ENCODE peak calls at places on chromosomes 13 and 19, in seven cellular contexts. G is SK-N-SH, M is HepG2, C is H1, F is GM12878, I is HCT116, U is K562. Q is an unnamed sample.

GRCh38 chr13:57630661-57631606 is 610 bp upstream of the PCDH17 start:
- DNase-seq in G (peak), M (no peak), C (no peak), F (no peak), I (no peak), U (no peak), Q (peak)

GRCh38 chr19:35720648-35721047 is 2.8 kb downstream of the KMT2B start:
- DNase-seq in G (no peak), M (no peak), C (no peak), F (no peak), I (no peak), U (no peak), Q (no peak)

GRCh38 chr13:65292488-65292901 is 1937.6 kb downstream of the PCDH9 start:
- DNase-seq in G (peak), M (no peak), C (peak), F (no peak), I (no peak), U (no peak), Q (no peak)

GRCh38 chr13:113949546-113949945 is 24.3 kb downstream of the C13orf46 start:
- DNase-seq in G (no peak), M (no peak), C (no peak), F (no peak), I (no peak), U (no peak), Q (no peak)

GRCh38 chr13:97434417-97435296 is 688 bp downstream of the RAP2A start:
- DNase-seq in G (peak), M (no peak), C (no peak), F (no peak), I (no peak), U (peak), Q (no peak)

GRCh38 chr13:25037057-25037813 is 58.7 kb upstream of the PABPC3 start:
- DNase-seq in G (peak), M (peak), C (no peak), F (no peak), I (peak), U (peak), Q (peak)

GRCh38 chr19:7598180-7598579 is 2.5 kb downstream of the CAMSAP3 start:
- DNase-seq in G (no peak), M (no peak), C (no peak), F (no peak), I (no peak), U (no peak), Q (no peak)

GRCh38 chr19:9854282-9854846 is 19.2 kb downstream of the PIN1 start:
- DNase-seq in G (no peak), M (no peak), C (no peak), F (no peak), I (no peak), U (no peak), Q (no peak)

GRCh38 chr19:17292301-17293074 is 10.7 kb downstream of the ABHD8 start:
- DNase-seq in G (peak), M (peak), C (peak), F (peak), I (peak), U (peak), Q (peak)

GRCh38 chr13:101626925-101627555 is 174.6 kb downstream of the ITGBL1 start:
- DNase-seq in G (no peak), M (no peak), C (no peak), F (peak), I (no peak), U (no peak), Q (no peak)

GRCh38 chr19:5624154-5624663 is 1.3 kb downstream of the SAFB start:
- DNase-seq in G (peak), M (no peak), C (no peak), F (no peak), I (no peak), U (peak), Q (peak)

GRCh38 chr13:104594801-104595200 is 1528.6 kb upstream of the SLC10A2 start:
- DNase-seq in G (no peak), M (no peak), C (no peak), F (no peak), I (no peak), U (no peak), Q (no peak)

GRCh38 chr19:9018163-9018875 is 8.1 kb upstream of the MUC16 start:
- DNase-seq in G (no peak), M (no peak), C (no peak), F (no peak), I (peak), U (no peak), Q (no peak)

GRCh38 chr13:75938811-75939525 is 302.8 kb downstream of the LMO7 start:
- DNase-seq in G (no peak), M (no peak), C (no peak), F (no peak), I (no peak), U (no peak), Q (no peak)

GRCh38 chr19:18507021-18507726 is 14.7 kb downstream of the ELL start:
- DNase-seq in G (peak), M (no peak), C (no peak), F (no peak), I (no peak), U (no peak), Q (no peak)

GRCh38 chr19:49954092-49954825 is 6.7 kb downstream of the SIGLEC11 start:
- DNase-seq in G (no peak), M (peak), C (no peak), F (no peak), I (no peak), U (peak), Q (no peak)

GRCh38 chr19:49570997-49571676 is 9.2 kb downstream of the NOSIP start:
- DNase-seq in G (no peak), M (peak), C (no peak), F (no peak), I (no peak), U (peak), Q (peak)

GRCh38 chr13:30331331-30331771 is 24.0 kb upstream of the KATNAL1 start:
- DNase-seq in G (no peak), M (no peak), C (no peak), F (no peak), I (no peak), U (no peak), Q (no peak)

GRCh38 chr13:81888855-81889254 is 1547.9 kb upstream of the SPRY2 start:
- DNase-seq in G (no peak), M (no peak), C (no peak), F (no peak), I (no peak), U (no peak), Q (no peak)

GRCh38 chr19:15404780-15405211 is 14.0 kb downstream of the AKAP8L start:
- DNase-seq in G (no peak), M (no peak), C (no peak), F (no peak), I (no peak), U (no peak), Q (no peak)

GRCh38 chr19:858868-859843 is at the start of gene CFD:
- DNase-seq in G (peak), M (no peak), C (no peak), F (no peak), I (no peak), U (peak), Q (no peak)

GRCh38 chr13:98279473-98280175 is 102.6 kb upstream of the RNF113B start:
- DNase-seq in G (peak), M (no peak), C (no peak), F (peak), I (no peak), U (no peak), Q (no peak)

GRCh38 chr13:44155422-44156293 is 218.0 kb upstream of the SERP2 start:
- DNase-seq in G (no peak), M (no peak), C (no peak), F (no peak), I (no peak), U (no peak), Q (no peak)

GRCh38 chr19:35847911-35848310 is 4.4 kb downstream of the NPHS1 start:
- DNase-seq in G (no peak), M (no peak), C (no peak), F (no peak), I (no peak), U (no peak), Q (no peak)

GRCh38 chr19:48718711-48719231 is 754 bp downstream of the MAMSTR start:
- DNase-seq in G (no peak), M (peak), C (no peak), F (no peak), I (no peak), U (no peak), Q (no peak)

GRCh38 chr19:21677696-21678418 is 89.5 kb downstream of the ZNF100 start:
- DNase-seq in G (no peak), M (no peak), C (no peak), F (no peak), I (no peak), U (no peak), Q (no peak)

GRCh38 chr13:102236341-102236740 is 165.5 kb downstream of the FGF14 start:
- DNase-seq in G (no peak), M (peak), C (no peak), F (no peak), I (no peak), U (no peak), Q (no peak)

GRCh38 chr19:57068921-57069697 is 50.7 kb upstream of the USP29 start:
- DNase-seq in G (peak), M (peak), C (no peak), F (no peak), I (no peak), U (peak), Q (peak)

GRCh38 chr13:84400711-84401110 is 518.4 kb upstream of the SLITRK1 start:
- DNase-seq in G (no peak), M (no peak), C (no peak), F (no peak), I (no peak), U (no peak), Q (no peak)

GRCh38 chr13:84399320-84400085 is 517.2 kb upstream of the SLITRK1 start:
- DNase-seq in G (no peak), M (peak), C (no peak), F (no peak), I (no peak), U (no peak), Q (no peak)

GRCh38 chr13:84405286-84405685 is 523.0 kb upstream of the SLITRK1 start:
- DNase-seq in G (no peak), M (no peak), C (no peak), F (no peak), I (no peak), U (no peak), Q (no peak)
- TF ChIP-seq JUND in G (peak), M (no peak), C (no peak), F (no peak), I (no peak), U (no peak), Q (no peak)

GRCh38 chr19:38634757-38635482 is 12.5 kb upstream of the ACTN4 start:
- DNase-seq in G (peak), M (no peak), C (no peak), F (peak), I (no peak), U (peak), Q (peak)
- TF ChIP-seq JUND in G (no peak), M (no peak), C (no peak), F (no peak), I (no peak), U (no peak), Q (no peak)

DNA sequence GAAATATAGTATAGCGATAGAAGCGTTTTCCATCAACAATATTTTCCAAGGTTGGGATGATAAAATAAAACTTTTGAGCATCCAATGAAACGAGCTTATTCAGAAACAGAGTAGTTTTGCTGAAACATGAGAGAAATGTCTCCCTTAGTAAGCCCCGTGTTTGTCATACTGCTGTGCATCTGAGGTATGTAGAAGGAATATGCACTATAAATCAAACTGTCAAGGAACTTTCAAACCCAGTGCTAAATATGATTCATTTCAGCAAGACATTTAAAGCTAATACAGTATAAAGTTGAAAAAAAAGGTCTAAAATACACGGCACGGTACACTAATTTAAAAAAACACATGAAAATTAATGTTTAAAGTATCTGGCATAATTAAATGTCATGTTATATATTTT is 546.2 kb downstream of the SLITRK5 start:
- DNase-seq in G (no peak), M (no peak), C (no peak), F (no peak), I (no peak), U (no peak), Q (no peak)
- TF ChIP-seq JUND in G (no peak), M (no peak), C (no peak), F (no peak), I (no peak), U (no peak), Q (no peak)

DNA sequence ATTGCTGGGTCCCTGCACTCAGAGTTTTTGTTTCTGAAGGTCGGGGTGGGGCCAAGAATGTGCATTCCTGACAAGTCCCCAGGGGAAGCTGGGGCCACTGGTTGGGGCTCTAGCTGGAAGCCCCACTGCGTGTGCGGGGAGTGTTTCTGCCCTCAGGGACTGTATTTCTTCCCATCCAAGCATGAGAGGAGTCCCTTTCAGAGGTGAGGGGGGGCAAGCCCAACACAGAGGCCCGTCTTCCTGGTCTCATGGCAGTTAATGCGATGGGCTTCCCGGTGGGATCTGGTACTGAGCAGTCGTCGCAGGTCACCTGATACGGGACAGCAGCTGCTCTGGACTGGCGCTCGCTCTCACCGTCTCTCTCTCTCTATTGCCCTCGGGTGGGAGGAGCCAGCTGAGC is 50.4 kb downstream of the GPR12 start:
- DNase-seq in G (no peak), M (no peak), C (no peak), F (no peak), I (no peak), U (no peak), Q (no peak)
- TF ChIP-seq JUND in G (no peak), M (no peak), C (no peak), F (no peak), I (no peak), U (no peak), Q (no peak)

GRCh38 chr13:73223372-73223781 is 164.6 kb downstream of the KLF5 start:
- DNase-seq in G (no peak), M (no peak), C (no peak), F (peak), I (no peak), U (no peak), Q (no peak)

GRCh38 chr13:73224708-73225107 is 165.9 kb downstream of the KLF5 start:
- DNase-seq in G (no peak), M (no peak), C (no peak), F (no peak), I (no peak), U (no peak), Q (no peak)

GRCh38 chr13:73222627-73223026 is 163.8 kb downstream of the KLF5 start:
- DNase-seq in G (no peak), M (no peak), C (no peak), F (no peak), I (no peak), U (no peak), Q (no peak)

GRCh38 chr13:73228546-73228945 is 169.7 kb downstream of the KLF5 start:
- DNase-seq in G (no peak), M (no peak), C (no peak), F (no peak), I (no peak), U (no peak), Q (no peak)

GRCh38 chr13:73225983-73226382 is 167.2 kb downstream of the KLF5 start:
- DNase-seq in G (no peak), M (no peak), C (no peak), F (no peak), I (no peak), U (no peak), Q (no peak)
- TF ChIP-seq JUND in G (no peak), M (no peak), C (no peak), F (no peak), I (no peak), U (no peak), Q (no peak)

DNA sequence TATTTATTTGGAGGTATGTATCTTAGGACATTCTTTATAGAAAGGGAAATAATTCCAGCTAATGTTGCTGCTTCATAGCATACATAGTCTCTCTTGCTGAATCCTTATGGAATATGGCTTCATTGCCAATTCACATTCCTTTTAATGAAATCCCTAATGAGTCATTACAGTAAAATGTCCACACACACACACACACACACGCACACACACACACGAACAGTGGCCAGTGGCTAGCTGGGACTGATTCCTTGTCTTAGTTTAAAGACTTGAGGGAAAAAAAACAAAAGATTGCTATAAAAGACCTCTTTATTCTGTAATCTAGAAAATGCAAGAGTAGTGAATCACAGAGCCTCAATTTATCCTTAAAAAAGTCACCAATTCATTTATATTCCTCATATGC is 301.6 kb downstream of the SLITRK6 start:
- DNase-seq in G (no peak), M (no peak), C (no peak), F (no peak), I (no peak), U (no peak), Q (peak)
- TF ChIP-seq JUND in G (peak), M (no peak), C (no peak), F (no peak), I (no peak), U (no peak), Q (no peak)

GRCh38 chr19:52722062-52723005 is 12.5 kb downstream of the ZNF611 start:
- DNase-seq in G (no peak), M (no peak), C (no peak), F (no peak), I (no peak), U (no peak), Q (no peak)
- TF ChIP-seq JUND in G (peak), M (no peak), C (no peak), F (no peak), I (no peak), U (no peak), Q (no peak)

GRCh38 chr19:45056831-45057230 is 18.0 kb downstream of the CLASRP start:
- DNase-seq in G (no peak), M (no peak), C (no peak), F (no peak), I (no peak), U (no peak), Q (no peak)

GRCh38 chr19:45058622-45059159 is 17.6 kb downstream of the ZNF296 start:
- DNase-seq in G (no peak), M (no peak), C (no peak), F (no peak), I (no peak), U (no peak), Q (no peak)

GRCh38 chr19:45061965-45062364 is 14.3 kb downstream of the ZNF296 start:
- DNase-seq in G (peak), M (no peak), C (no peak), F (no peak), I (no peak), U (no peak), Q (no peak)

GRCh38 chr19:45057444-45057843 is 18.6 kb downstream of the CLASRP start:
- DNase-seq in G (no peak), M (no peak), C (no peak), F (no peak), I (no peak), U (no peak), Q (no peak)

GRCh38 chr19:45059258-45059965 is 16.9 kb downstream of the ZNF296 start:
- DNase-seq in G (peak), M (peak), C (no peak), F (no peak), I (peak), U (peak), Q (peak)
- TF ChIP-seq JUND in G (no peak), M (no peak), C (no peak), F (no peak), I (no peak), U (no peak), Q (no peak)

Q was measured in T47D.